ENCODE peak calls at places on chromosome 2, in seven cellular contexts. S is activated CD8-positive, alpha-beta memory T cell treated with anti-CD3 and anti-CD28 coated beads, Interleukin-2, amount 10 ng/mL, durations not matched to agents 7 days and 5 days; K is activated CD4-positive, alpha-beta T cell treated with anti-CD3 and anti-CD28 coated beads, Interleukin-2, amount 10 ng/mL, durations not matched to agents 24 days and 14 days; T is HAP-1; B is NCI-H1930; W is fibroblast of lung; Z is heart left ventricle. O is an unnamed sample.

GRCh38 chr2:19488009-19488691 is 129.7 kb upstream of the OSR1 start:
- DNase-seq in B (no peak), T (no peak), S (peak), K (peak), W (peak), Z (no peak), O (peak)

GRCh38 chr2:43943323-43943722 is 52.5 kb downstream of the LRPPRC start:
- DNase-seq in K (no peak), T (no peak), S (no peak), W (no peak), Z (no peak), B (no peak), O (no peak)

GRCh38 chr2:101204400-101205095 is 48.1 kb upstream of the CNOT11 start:
- DNase-seq in Z (no peak), B (no peak), K (no peak), S (no peak), W (peak), T (no peak), O (no peak)

GRCh38 chr2:54360055-54360792 is 95.9 kb upstream of the SPTBN1 start:
- DNase-seq in W (peak), Z (peak), B (no peak), S (no peak), T (no peak), K (no peak), O (peak)

GRCh38 chr2:118993392-118993752 is 51.4 kb downstream of the MARCO start:
- DNase-seq in K (no peak), S (no peak), W (no peak), Z (no peak), T (no peak), B (no peak), O (no peak)

GRCh38 chr2:159131267-159131790 is 155.2 kb downstream of the WDSUB1 start:
- DNase-seq in Z (no peak), S (no peak), K (no peak), T (no peak), W (no peak), B (no peak), O (no peak)

GRCh38 chr2:11180653-11181052 is 25.4 kb downstream of the SLC66A3 start:
- DNase-seq in B (no peak), Z (no peak), K (no peak), T (no peak), S (no peak), W (no peak), O (no peak)

GRCh38 chr2:120376679-120377640 is 31.0 kb downstream of the INHBB start:
- DNase-seq in W (no peak), Z (no peak), B (no peak), T (no peak), K (no peak), S (no peak), O (no peak)

GRCh38 chr2:241234066-241234790 is 45.8 kb downstream of the ANO7 start:
- DNase-seq in B (no peak), K (no peak), S (no peak), T (no peak), W (no peak), Z (no peak), O (no peak)

GRCh38 chr2:208406474-208407451 is at the start of gene PTH2R:
- DNase-seq in B (peak), W (peak), T (no peak), S (no peak), Z (no peak), K (no peak), O (peak)

GRCh38 chr2:120820263-120820884 is 84.7 kb downstream of the GLI2 start:
- DNase-seq in W (peak), Z (no peak), T (no peak), S (no peak), K (no peak), B (no peak), O (peak)

GRCh38 chr2:23523651-23524260 is 138.8 kb downstream of the KLHL29 start:
- DNase-seq in K (no peak), S (no peak), B (no peak), T (no peak), W (peak), Z (peak), O (peak)

GRCh38 chr2:86787701-86788100 is 3.0 kb downstream of the CD8A start:
- DNase-seq in Z (peak), S (peak), W (no peak), T (no peak), B (no peak), K (no peak), O (no peak)

GRCh38 chr2:8168876-8169275 is 513.0 kb upstream of the ID2 start:
- DNase-seq in W (no peak), Z (no peak), K (no peak), B (no peak), T (no peak), S (no peak), O (no peak)

GRCh38 chr2:122422384-122422991 is 667.0 kb downstream of the TSN start:
- DNase-seq in Z (no peak), S (no peak), W (no peak), K (peak), T (no peak), B (no peak), O (peak)

GRCh38 chr2:95260028-95261023 is 13.9 kb upstream of the PROM2 start:
- DNase-seq in W (peak), K (no peak), Z (no peak), S (no peak), B (no peak), T (no peak), O (peak)

GRCh38 chr2:239918749-239919148 is 106.4 kb downstream of the NDUFA10 start:
- DNase-seq in B (no peak), S (peak), W (no peak), K (no peak), Z (no peak), T (no peak), O (no peak)

GRCh38 chr2:239735829-239736357 is 289.2 kb downstream of the NDUFA10 start:
- DNase-seq in S (no peak), Z (no peak), B (no peak), K (no peak), T (no peak), W (no peak), O (no peak)

GRCh38 chr2:127182626-127183458 is 37.3 kb downstream of the CYP27C1 start:
- DNase-seq in S (no peak), K (no peak), T (no peak), Z (no peak), B (no peak), W (no peak), O (no peak)

GRCh38 chr2:29974086-29974485 is 52.7 kb upstream of the ALK start:
- DNase-seq in S (no peak), B (no peak), W (no peak), T (no peak), Z (no peak), K (no peak), O (no peak)

GRCh38 chr2:174842496-174842895 is 78.2 kb upstream of the CHRNA1 start:
- DNase-seq in S (no peak), Z (no peak), B (no peak), W (no peak), T (no peak), K (no peak), O (no peak)

GRCh38 chr2:70118798-70119454 is 31.6 kb downstream of the PCBP1 start:
- DNase-seq in T (peak), K (no peak), B (no peak), S (no peak), Z (peak), W (no peak), O (no peak)

GRCh38 chr2:45874324-45874723 is 222.8 kb downstream of the PRKCE start:
- DNase-seq in B (no peak), S (no peak), K (no peak), Z (peak), T (no peak), W (no peak), O (no peak)

GRCh38 chr2:1477196-1478040 is 64.2 kb downstream of the TPO start:
- DNase-seq in S (no peak), K (no peak), B (no peak), Z (no peak), T (no peak), W (no peak), O (no peak)

GRCh38 chr2:44218771-44219170 is 50.1 kb downstream of the PPM1B start:
- DNase-seq in Z (no peak), K (no peak), W (no peak), S (no peak), T (no peak), B (no peak), O (no peak)

GRCh38 chr2:230416061-230416721 is at the start of gene SP100:
- DNase-seq in S (peak), B (no peak), Z (peak), T (no peak), W (peak), K (peak), O (peak)

GRCh38 chr2:186052930-186053329 is 314.3 kb downstream of the FSIP2 start:
- DNase-seq in Z (no peak), S (no peak), B (no peak), K (no peak), W (no peak), T (no peak), O (no peak)

O was measured in AG08395.